ENCODE peak calls at places on chromosome 5, in four cellular contexts. J is BJ, B is colonic mucosa, L is upper lobe of right lung. I is an unnamed sample.

GRCh38 chr5:36174119-36174518 is 22.2 kb downstream of the SKP2 start:
- DNase-seq in J (no peak), L (no peak), B (no peak), I (no peak)

GRCh38 chr5:149177339-149177843 is 36.1 kb downstream of the ABLIM3 start:
- DNase-seq in L (no peak), J (no peak), B (no peak), I (no peak)

GRCh38 chr5:149027636-149028035 is 35.2 kb downstream of the SH3TC2 start:
- DNase-seq in J (no peak), L (no peak), B (no peak), I (no peak)

GRCh38 chr5:130222638-130223037 is 318.4 kb downstream of the CHSY3 start:
- DNase-seq in J (no peak), B (no peak), L (no peak), I (no peak)

GRCh38 chr5:58410441-58410840 is 49.4 kb downstream of the PLK2 start:
- DNase-seq in J (peak), L (no peak), B (no peak), I (no peak)

GRCh38 chr5:127941646-127942045 is 141.9 kb upstream of the SLC12A2 start:
- DNase-seq in J (no peak), L (no peak), B (peak), I (peak)

GRCh38 chr5:160702856-160703453 is 149.1 kb downstream of the ATP10B start:
- DNase-seq in B (no peak), J (no peak), L (no peak), I (no peak)

GRCh38 chr5:151598984-151599383 is 7.9 kb upstream of the FAT2 start:
- DNase-seq in J (no peak), B (no peak), L (peak), I (no peak)

GRCh38 chr5:154165886-154166285 is 24.6 kb upstream of the GALNT10 start:
- DNase-seq in J (no peak), L (no peak), B (no peak), I (no peak)

GRCh38 chr5:132074091-132074771 is 642 bp downstream of the CSF2 start:
- DNase-seq in L (peak), B (no peak), J (no peak), I (no peak)

GRCh38 chr5:41856644-41857491 is 13.4 kb downstream of the OXCT1 start:
- DNase-seq in J (no peak), B (peak), L (no peak), I (peak)

GRCh38 chr5:180090769-180091546 is 19.4 kb upstream of the RNF130 start:
- DNase-seq in J (no peak), B (peak), L (no peak), I (peak)

GRCh38 chr5:180375955-180376354 is 22.8 kb upstream of the GFPT2 start:
- DNase-seq in L (no peak), J (no peak), B (no peak), I (no peak)

GRCh38 chr5:62538017-62538942 is 40.3 kb upstream of the LRRC70 start:
- DNase-seq in B (no peak), L (no peak), J (no peak), I (no peak)

GRCh38 chr5:103117471-103117991 is 2.4 kb downstream of the GIN1 start:
- DNase-seq in B (no peak), J (no peak), L (no peak), I (no peak)

GRCh38 chr5:174316326-174316725 is 270.8 kb downstream of the NSG2 start:
- DNase-seq in L (no peak), B (no peak), J (no peak), I (no peak)

GRCh38 chr5:176413255-176413565 is 3.1 kb downstream of the CLTB start:
- DNase-seq in L (peak), B (no peak), J (no peak), I (no peak)

GRCh38 chr5:57243286-57244137 is 69.7 kb downstream of the GPBP1 start:
- DNase-seq in L (no peak), B (peak), J (no peak), I (no peak)

GRCh38 chr5:82793808-82794419 is 283.3 kb downstream of the TMEM167A start:
- DNase-seq in B (peak), L (no peak), J (no peak), I (peak)

GRCh38 chr5:138601444-138601843 is 26.2 kb upstream of the HSPA9 start:
- DNase-seq in J (peak), L (no peak), B (no peak), I (no peak)

GRCh38 chr5:124995451-124995850 is 249.0 kb upstream of the ZNF608 start:
- DNase-seq in J (no peak), B (no peak), L (no peak), I (no peak)

GRCh38 chr5:15683332-15683731 is 183.4 kb downstream of the FBXL7 start:
- DNase-seq in J (no peak), L (no peak), B (peak), I (peak)

GRCh38 chr5:32707394-32707997 is 3.6 kb upstream of the NPR3 start:
- DNase-seq in J (no peak), L (no peak), B (no peak), I (no peak)

GRCh38 chr5:160802567-160802966 is 49.4 kb downstream of the ATP10B start:
- DNase-seq in J (no peak), L (no peak), B (no peak), I (no peak)

GRCh38 chr5:55988979-55989612 is 5.7 kb downstream of the IL6ST start:
- DNase-seq in L (no peak), B (no peak), J (no peak), I (no peak)

GRCh38 chr5:103098993-103099392 is 20.9 kb downstream of the GIN1 start:
- DNase-seq in J (no peak), L (no peak), B (no peak), I (no peak)

DNA sequence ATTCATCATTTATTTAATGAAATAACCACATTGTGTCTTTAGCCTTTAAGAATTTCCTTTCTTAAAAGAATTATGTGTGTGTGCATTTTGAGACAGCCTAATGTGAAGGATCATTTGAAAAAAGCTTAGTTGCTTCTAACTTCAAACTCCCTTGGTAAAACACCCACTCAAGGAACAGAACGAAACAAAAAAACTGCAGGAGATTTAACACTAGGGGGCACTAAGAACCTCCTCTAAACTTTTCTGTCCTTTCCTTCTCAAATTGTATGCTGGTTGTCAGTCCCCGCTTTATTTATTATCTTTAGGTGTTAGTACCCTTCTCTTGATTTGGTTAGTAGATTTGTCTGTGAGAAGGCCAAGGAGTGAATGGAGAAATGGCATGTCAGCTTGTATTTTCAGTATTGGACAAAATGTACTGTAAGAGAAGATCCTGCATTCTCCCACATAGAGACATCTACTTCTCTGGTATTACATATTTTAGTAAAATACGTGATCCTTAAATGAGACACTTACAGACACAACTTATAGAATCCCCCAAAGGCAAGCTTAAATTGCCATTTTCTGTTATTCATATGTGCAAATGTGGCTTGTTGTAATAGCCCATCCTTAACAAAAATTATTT is 229.7 kb downstream of the MRPS30 start:
- DNase-seq in L (no peak), J (no peak), B (no peak), I (peak)
- TF ChIP-seq CTCF in L (peak), J (peak), B (peak), I (peak)

GRCh38 chr5:105057893-105058292 is 1495.3 kb upstream of the NUDT12 start:
- DNase-seq in J (no peak), L (no peak), B (no peak), I (no peak)
- TF ChIP-seq CTCF in J (no peak), L (no peak), B (no peak), I (no peak)

DNA sequence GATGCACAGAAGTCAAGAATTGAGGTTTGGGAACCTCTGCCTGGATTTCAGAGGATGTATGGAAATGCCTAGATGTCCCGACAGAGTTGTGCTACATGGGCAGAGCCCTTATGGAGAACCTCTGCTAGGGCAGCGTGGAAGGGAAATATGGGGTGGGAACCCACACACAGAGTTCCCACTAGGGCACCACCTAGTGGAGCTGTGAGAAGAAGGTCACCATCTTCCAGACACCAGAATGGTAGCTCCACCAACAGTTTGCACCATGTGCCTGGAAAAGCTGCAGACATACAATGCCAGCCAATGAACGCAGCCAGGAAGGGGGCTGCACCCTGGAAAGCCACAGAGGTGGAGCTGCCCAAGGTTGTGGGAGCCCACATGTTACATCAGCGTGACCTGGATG is 104.5 kb downstream of the STK32A start:
- DNase-seq in L (no peak), B (no peak), J (no peak), I (no peak)
- TF ChIP-seq CTCF in L (no peak), B (no peak), J (no peak), I (no peak)

GRCh38 chr5:23318960-23319359 is 188.4 kb upstream of the PRDM9 start:
- DNase-seq in J (no peak), L (no peak), B (no peak), I (no peak)

GRCh38 chr5:23319906-23320305 is 187.5 kb upstream of the PRDM9 start:
- DNase-seq in J (no peak), L (no peak), B (no peak), I (no peak)

GRCh38 chr5:23318166-23318565 is 189.2 kb upstream of the PRDM9 start:
- DNase-seq in J (no peak), L (no peak), B (no peak), I (no peak)

GRCh38 chr5:23316060-23316591 is 191.3 kb upstream of the PRDM9 start:
- DNase-seq in J (no peak), B (no peak), L (no peak), I (no peak)

DNA sequence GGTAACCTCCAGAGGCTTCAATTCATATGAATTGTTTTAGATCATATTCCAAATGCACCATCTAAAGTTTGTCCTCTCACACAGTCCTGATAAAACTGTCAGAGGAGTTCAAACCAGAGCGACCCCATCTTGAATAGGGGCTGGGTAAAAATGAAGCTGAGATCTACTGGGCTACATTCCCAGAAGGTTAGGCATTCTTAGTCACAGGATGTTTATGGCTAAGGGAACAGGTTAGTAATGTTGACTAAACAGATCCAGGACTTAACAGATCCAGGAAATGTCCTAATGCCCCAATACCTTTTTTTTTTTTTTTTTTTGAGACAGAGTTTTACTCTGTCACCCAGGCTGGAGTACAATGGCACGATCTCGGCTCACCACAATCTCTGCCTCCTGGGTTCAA is 192.6 kb upstream of the PRDM9 start:
- DNase-seq in B (no peak), J (no peak), L (no peak), I (no peak)
- TF ChIP-seq CTCF in B (no peak), J (no peak), L (no peak), I (no peak)

DNA sequence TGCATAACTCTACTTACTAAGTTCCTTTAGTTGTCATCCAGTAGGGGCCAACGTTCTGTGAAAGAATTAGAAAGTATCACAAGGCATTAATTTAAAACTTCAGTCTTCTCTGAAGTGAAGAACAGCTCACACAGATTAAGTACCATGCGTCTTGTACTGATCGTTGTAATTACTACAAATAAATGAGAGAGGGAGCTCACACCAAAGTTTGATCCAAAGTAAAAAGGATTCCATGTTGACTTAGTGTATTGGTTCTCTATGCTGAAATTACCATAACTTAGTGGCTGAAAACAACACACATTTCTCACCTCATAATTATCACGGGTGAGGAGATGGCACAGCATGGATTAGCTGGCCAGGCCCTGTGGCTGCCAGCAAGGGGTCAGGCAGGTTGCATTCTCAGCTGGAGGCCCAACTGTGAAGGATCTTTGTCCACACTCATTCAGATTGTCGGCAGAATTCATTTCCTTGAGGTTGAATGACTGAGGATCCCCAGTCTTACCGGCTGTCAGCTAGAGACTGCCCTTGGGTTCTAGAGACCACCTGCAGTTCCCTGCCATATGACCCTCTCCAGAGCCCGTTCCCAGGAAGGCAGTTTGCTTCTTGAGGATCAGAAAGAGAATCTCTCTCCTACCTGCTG is 169.1 kb downstream of the YTHDC2 start:
- DNase-seq in L (no peak), B (no peak), J (no peak), I (no peak)
- TF ChIP-seq CTCF in L (no peak), B (no peak), J (peak), I (peak)

DNA sequence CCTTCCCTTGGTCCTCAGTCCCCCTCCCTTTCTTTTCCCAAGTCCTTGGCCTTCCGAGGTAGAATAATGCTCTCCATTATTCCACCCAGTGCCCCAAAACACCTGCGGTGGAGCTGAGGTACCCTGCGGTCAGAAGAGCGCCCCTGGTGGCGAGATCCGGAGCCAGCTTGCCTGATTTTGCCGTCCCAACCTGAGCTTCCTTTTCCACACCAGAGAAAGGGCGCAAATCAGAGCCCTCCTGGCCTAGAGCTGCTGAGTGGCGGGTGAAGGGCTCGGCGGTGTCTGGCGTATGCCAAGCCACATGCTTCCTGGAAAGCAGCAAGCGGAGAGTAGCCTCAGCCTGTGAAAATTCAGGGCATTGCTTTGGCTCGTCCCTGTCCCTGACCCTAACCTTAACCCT is 21.1 kb upstream of the CARTPT start:
- DNase-seq in L (no peak), J (no peak), B (no peak), I (no peak)
- TF ChIP-seq CTCF in L (peak), J (peak), B (no peak), I (peak)

GRCh38 chr5:1523793-1524480 is at the start of gene LPCAT1:
- DNase-seq in J (no peak), L (peak), B (peak), I (peak)
- TF ChIP-seq CTCF in J (no peak), L (peak), B (no peak), I (no peak)

DNA sequence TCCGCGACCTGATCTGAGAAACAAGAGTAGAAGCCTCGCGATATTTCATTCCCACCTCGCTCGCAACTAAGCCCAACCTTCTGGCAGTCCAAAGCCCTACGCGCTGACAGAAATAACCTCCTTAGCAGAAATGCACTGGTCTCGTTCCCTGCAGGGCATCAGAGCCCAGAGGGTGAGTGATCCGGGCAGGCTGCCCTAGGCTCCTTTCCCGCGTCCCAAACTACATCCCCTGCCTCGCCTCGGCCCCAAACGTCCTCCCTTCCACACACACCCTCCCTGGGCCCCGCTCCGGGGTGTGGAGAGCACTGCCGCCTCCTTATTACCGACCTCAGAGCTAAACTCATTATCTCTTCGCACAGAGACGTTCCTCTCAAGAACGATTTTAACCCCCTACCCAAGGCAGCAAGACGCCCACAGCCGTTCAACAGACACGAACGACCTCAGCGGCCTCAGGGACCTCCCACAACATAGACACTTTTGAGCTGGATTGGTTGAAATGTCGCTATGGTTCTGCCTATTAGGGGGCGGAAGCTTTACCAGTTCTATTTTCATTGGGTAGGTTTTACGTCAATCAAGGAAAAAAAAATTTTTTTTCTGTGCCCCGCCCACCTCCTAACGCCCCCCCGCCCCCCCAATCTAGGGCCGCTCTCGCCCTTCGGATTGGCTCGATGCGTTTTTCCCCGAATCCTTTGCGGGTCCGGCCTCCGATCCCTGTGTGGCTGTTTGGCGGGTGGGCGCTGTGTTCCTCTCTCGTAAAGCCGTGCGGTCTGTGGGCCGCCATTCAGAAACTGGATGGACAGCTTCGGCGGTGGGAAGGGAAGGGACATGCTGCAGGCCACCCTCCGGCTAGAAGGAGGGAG is at the start of gene CETN3:
- DNase-seq in L (peak), B (peak), J (peak), I (peak)
- TF ChIP-seq CTCF in L (no peak), B (no peak), J (no peak), I (no peak)

GRCh38 chr5:94888674-94889073 is 270.2 kb downstream of the SLF1 start:
- DNase-seq in B (no peak), J (no peak), L (no peak), I (no peak)

GRCh38 chr5:94891565-94892362 is 273.3 kb downstream of the SLF1 start:
- DNase-seq in L (no peak), J (no peak), B (no peak), I (no peak)

GRCh38 chr5:94890907-94891306 is 272.4 kb downstream of the SLF1 start:
- DNase-seq in B (no peak), L (no peak), J (no peak), I (no peak)

GRCh38 chr5:94893404-94894145 is 275.1 kb downstream of the SLF1 start:
- DNase-seq in B (no peak), J (no peak), L (no peak), I (no peak)
- TF ChIP-seq CTCF in B (no peak), J (peak), L (peak), I (peak)

DNA sequence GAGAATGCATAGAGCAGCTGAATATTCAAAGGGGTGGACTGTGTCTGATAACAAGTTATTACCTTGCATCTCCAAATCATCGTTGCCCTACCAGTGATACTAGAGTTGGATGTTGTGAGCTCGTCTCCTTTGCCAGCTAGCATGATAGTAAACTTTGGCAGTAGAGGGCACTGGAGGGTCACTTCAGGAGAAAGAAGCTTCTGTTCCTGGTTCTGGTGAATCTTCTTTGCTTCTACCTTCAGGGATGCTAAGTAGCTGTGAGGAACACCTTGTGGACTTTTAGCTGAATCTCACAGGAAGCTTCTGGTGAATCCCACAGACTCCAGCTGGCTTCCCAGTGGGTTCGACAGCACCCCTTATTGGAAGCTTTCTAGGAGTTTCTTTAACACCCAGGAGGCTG is 626.6 kb upstream of the SGCD start:
- DNase-seq in J (no peak), B (no peak), L (no peak), I (peak)
- TF ChIP-seq CTCF in J (peak), B (no peak), L (no peak), I (peak)